ENCODE peak calls at places on chromosomes 3 and 15, in seven cellular contexts. C, K, N, B, H, X and D are unnamed samples.

GRCh38 chr15:63350178-63350621 is 31.4 kb downstream of the CA12 start:
- DNase-seq in N (no peak), C (no peak), H (no peak), B (no peak), X (no peak), K (no peak), D (no peak)

GRCh38 chr3:181695661-181696491 is 15.8 kb upstream of the SOX2 start:
- DNase-seq in K (no peak), H (no peak), C (no peak), N (no peak), B (no peak), X (no peak), D (no peak)

GRCh38 chr3:11835028-11835639 is 11.6 kb downstream of the TAMM41 start:
- DNase-seq in B (peak; percentile 52), X (no peak), C (peak; percentile 37), N (no peak), H (no peak), K (peak; percentile 43), D (peak; percentile 63)

GRCh38 chr3:7062714-7063113 is 201.8 kb downstream of the GRM7 start:
- DNase-seq in K (no peak), B (no peak), X (no peak), H (no peak), C (no peak), N (no peak), D (no peak)

GRCh38 chr3:62607287-62608029 is 234.1 kb upstream of the FEZF2 start:
- DNase-seq in B (peak; percentile 48), H (no peak), K (no peak), N (no peak), X (no peak), C (peak; percentile 86), D (peak; percentile 50)

GRCh38 chr3:141228385-141228784 is 3.2 kb upstream of the PXYLP1 start:
- DNase-seq in C (no peak), X (peak; percentile 45), K (no peak), N (no peak), B (no peak), H (no peak), D (no peak)

GRCh38 chr3:33277193-33277882 is at the start of gene FBXL2:
- DNase-seq in B (peak; percentile 71), N (no peak), X (peak; percentile 68), H (no peak), C (peak; percentile 64), K (peak; percentile 75), D (peak; percentile 40)

GRCh38 chr3:127831723-127832172 is 9.4 kb upstream of the MGLL start:
- DNase-seq in N (no peak), C (peak; percentile 64), H (no peak), K (peak; percentile 47), X (peak; percentile 19), B (peak; percentile 58), D (peak; percentile 73)

GRCh38 chr15:41160639-41161315 is 44.7 kb upstream of the INO80 start:
- DNase-seq in N (no peak), B (no peak), X (no peak), K (no peak), H (no peak), C (peak; percentile 56), D (peak; percentile 46)

GRCh38 chr15:69573815-69574472 is 121.3 kb downstream of the RPLP1 start:
- DNase-seq in H (no peak), X (no peak), B (no peak), K (peak; percentile 50), C (peak; percentile 79), N (peak; percentile 48), D (no peak)

GRCh38 chr15:68150186-68150585 is 54.9 kb downstream of the CALML4 start:
- DNase-seq in N (no peak), B (no peak), K (no peak), H (no peak), C (no peak), X (no peak), D (no peak)

GRCh38 chr3:23077126-23077525 is 126.0 kb upstream of the UBE2E2 start:
- DNase-seq in X (no peak), K (no peak), B (no peak), C (no peak), H (no peak), N (no peak), D (no peak)

GRCh38 chr3:65716372-65716771 is 322.3 kb downstream of the MAGI1 start:
- DNase-seq in X (no peak), H (no peak), K (no peak), N (no peak), C (no peak), B (no peak), D (no peak)

GRCh38 chr3:126261037-126261436 is 80.7 kb upstream of the ALDH1L1 start:
- DNase-seq in B (peak; percentile 52), N (no peak), X (no peak), K (peak; percentile 47), C (peak; percentile 72), H (no peak), D (peak; percentile 81)